ENCODE peak calls at places on chromosomes 2 and 18, in four cellular contexts. X, O, P and K are unnamed samples.

GRCh38 chr2:207720517-207721187 is 9.2 kb downstream of the CCNYL1 start:
- DNase-seq in O (no peak), X (no peak), P (no peak), K (no peak)

GRCh38 chr2:165691615-165692014 is 102.4 kb downstream of the GALNT3 start:
- DNase-seq in X (peak; percentile 59), P (peak; percentile 67), O (peak; percentile 31), K (peak; percentile 89)

GRCh38 chr2:228023619-228024018 is 152.2 kb downstream of the DAW1 start:
- DNase-seq in P (no peak), X (no peak), O (no peak), K (peak; percentile 19)

GRCh38 chr2:196059491-196059960 is 9.1 kb downstream of the DNAH7 start:
- DNase-seq in P (peak; percentile 58), X (no peak), O (no peak), K (peak; percentile 81)

GRCh38 chr2:50065845-50066244 is 911.5 kb upstream of the FSHR start:
- DNase-seq in P (no peak), O (no peak), X (no peak), K (no peak)

GRCh38 chr2:11071939-11072338 is 83.3 kb upstream of the SLC66A3 start:
- DNase-seq in X (no peak), P (no peak), O (no peak), K (no peak)

GRCh38 chr2:201631041-201631440 is 12.3 kb downstream of the TMEM237 start:
- DNase-seq in P (no peak), O (no peak), X (no peak), K (no peak)

GRCh38 chr2:119879502-119879901 is 119.8 kb downstream of the PTPN4 start:
- DNase-seq in O (no peak), X (no peak), P (no peak), K (no peak)

GRCh38 chr2:111708478-111708877 is 175.5 kb downstream of the ANAPC1 start:
- DNase-seq in X (no peak), P (no peak), O (no peak), K (no peak)

GRCh38 chr2:44286884-44287638 is 11.8 kb downstream of the SLC3A1 start:
- DNase-seq in P (no peak), O (no peak), X (no peak), K (no peak)

DNA sequence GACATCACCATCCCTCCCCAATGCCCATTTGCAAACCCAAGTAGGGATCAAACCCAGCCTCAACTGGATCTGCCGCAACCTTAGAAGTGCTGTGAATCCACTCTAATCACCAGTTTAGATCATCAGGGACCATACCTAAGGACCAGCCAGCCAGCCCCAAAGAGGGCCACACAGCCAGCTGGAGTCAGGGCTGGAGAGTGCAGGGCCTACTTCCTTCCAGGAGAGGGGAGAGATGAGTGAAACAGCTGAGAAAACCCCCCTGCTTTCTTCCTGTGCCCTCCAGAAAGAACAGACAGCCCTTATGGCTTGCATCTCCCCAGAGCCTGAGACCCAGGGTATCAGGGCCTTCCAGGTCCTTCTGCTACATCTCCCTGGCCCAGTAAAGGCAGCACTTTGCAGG is 25.8 kb downstream of the YPEL5 start:
- DNase-seq in X (no peak), P (no peak), O (no peak), K (no peak)
- H3K23ac ChIP-seq in X (no peak overlapping the region), P (no peak overlapping the region), O (no peak overlapping the region), K (no peak overlapping the region)

GRCh38 chr2:135951071-135951583 is 34.3 kb downstream of the DARS1 start:
- DNase-seq in O (no peak), P (no peak), X (no peak), K (no peak)
- H3K56ac ChIP-seq in O (no peak overlapping the region), P (no peak overlapping the region), X (no peak overlapping the region), K (no peak overlapping the region)

GRCh38 chr2:160221391-160222276 is 21.6 kb upstream of the ITGB6 start:
- DNase-seq in O (peak; percentile 64), P (no peak), X (no peak), K (no peak)
- H2BK120ac ChIP-seq in O (peak overlapping the region; percentile 98), P (no peak overlapping the region), X (no peak overlapping the region), K (no peak overlapping the region)

GRCh38 chr18:3058328-3059191 is 45.6 kb upstream of the LPIN2 start:
- DNase-seq in X (no peak), O (no peak), P (no peak), K (no peak)

GRCh38 chr18:3055861-3056260 is 42.9 kb upstream of the LPIN2 start:
- DNase-seq in P (no peak), X (no peak), O (peak; percentile 17), K (peak; percentile 80)

GRCh38 chr18:3056311-3056710 is 43.4 kb upstream of the LPIN2 start:
- DNase-seq in O (no peak), P (no peak), X (no peak), K (no peak)

GRCh38 chr18:3059272-3059671 is 46.3 kb upstream of the LPIN2 start:
- DNase-seq in X (no peak), O (no peak), P (no peak), K (no peak)

DNA sequence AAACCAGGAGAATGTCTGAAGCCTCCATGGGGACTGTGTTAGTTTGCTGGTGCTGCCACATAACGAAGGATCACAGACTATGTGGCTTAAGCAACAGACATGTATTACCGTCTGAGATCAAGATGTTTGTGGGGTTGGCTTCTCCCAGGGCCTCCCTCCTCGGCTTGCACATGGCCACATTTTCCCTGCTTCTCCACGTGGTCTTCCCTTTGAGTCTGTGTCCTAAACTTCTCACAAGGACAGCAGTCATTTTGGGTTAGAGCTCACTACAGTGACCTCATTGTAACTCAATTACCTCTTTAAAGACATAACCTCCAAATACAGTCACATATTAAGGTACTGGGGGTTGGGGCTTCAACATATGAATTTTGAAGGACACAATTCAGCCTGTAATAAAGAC is 44.6 kb upstream of the LPIN2 start:
- DNase-seq in P (no peak), O (no peak), X (no peak), K (no peak)
- H3K23ac ChIP-seq in P (no peak overlapping the region), O (no peak overlapping the region), X (no peak overlapping the region), K (no peak overlapping the region)

DNA sequence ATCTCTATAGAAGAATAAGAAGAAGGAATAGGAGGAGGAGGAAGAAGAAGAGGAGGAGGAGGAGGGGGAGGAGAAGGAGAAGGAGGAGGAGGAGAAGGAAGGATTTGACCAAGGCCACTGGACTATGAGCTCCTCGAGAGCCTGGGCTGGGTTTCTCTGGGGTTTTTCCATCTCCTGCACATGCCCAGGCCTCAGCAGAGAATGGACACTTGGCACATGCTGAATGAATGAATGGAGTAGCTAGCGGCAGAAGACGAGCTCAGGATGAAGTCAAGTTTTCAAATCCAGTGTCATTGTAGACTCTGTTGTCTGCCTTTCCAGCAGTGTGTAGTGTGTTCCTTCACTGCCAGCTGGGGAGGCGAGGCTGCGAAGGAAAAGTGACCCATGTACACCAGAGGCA is 2.2 kb downstream of the MYO7B start:
- DNase-seq in P (no peak), X (no peak), O (no peak), K (no peak)
- H3K56ac ChIP-seq in P (no peak overlapping the region), X (no peak overlapping the region), O (no peak overlapping the region), K (no peak overlapping the region)

GRCh38 chr2:69641887-69642708 is 1.4 kb downstream of the AAK1 start:
- DNase-seq in P (no peak), O (no peak), X (no peak), K (no peak)
- H2BK120ac ChIP-seq in P (no peak overlapping the region), O (peak overlapping the region; percentile 75), X (no peak overlapping the region), K (peak overlapping the region; percentile 78)

GRCh38 chr2:241686649-241687425 is at the start of gene DTYMK:
- DNase-seq in X (peak; percentile 95), P (peak; percentile 94), O (peak; percentile 93), K (peak; percentile 97)
- H3K23ac ChIP-seq in X (no peak within 1 kb of the TSS), P (no peak within 1 kb of the TSS), O (peak within 1 kb of the TSS; percentile 97), K (peak within 1 kb of the TSS; percentile 24)

DNA sequence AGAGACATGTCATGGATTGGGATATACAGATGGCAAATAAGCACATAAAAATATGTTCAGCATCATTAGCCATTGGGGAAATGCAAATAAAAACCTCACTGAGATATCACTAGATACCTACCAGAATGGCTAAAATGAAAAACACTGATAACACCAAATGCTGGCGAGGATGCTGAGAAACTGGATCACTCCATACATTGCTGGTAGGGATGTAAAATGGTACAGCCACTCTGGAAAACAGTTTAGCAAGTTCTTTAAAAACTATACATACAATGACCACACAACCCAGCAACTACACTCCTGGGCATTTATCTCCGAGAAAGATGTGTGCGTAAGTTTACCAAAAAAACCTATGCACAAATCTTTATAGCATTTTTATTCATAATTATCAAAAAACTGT is 13.9 kb downstream of the PIAS2 start:
- DNase-seq in O (no peak), X (no peak), P (no peak), K (no peak)
- H3K56ac ChIP-seq in O (no peak overlapping the region), X (no peak overlapping the region), P (no peak overlapping the region), K (no peak overlapping the region)

DNA sequence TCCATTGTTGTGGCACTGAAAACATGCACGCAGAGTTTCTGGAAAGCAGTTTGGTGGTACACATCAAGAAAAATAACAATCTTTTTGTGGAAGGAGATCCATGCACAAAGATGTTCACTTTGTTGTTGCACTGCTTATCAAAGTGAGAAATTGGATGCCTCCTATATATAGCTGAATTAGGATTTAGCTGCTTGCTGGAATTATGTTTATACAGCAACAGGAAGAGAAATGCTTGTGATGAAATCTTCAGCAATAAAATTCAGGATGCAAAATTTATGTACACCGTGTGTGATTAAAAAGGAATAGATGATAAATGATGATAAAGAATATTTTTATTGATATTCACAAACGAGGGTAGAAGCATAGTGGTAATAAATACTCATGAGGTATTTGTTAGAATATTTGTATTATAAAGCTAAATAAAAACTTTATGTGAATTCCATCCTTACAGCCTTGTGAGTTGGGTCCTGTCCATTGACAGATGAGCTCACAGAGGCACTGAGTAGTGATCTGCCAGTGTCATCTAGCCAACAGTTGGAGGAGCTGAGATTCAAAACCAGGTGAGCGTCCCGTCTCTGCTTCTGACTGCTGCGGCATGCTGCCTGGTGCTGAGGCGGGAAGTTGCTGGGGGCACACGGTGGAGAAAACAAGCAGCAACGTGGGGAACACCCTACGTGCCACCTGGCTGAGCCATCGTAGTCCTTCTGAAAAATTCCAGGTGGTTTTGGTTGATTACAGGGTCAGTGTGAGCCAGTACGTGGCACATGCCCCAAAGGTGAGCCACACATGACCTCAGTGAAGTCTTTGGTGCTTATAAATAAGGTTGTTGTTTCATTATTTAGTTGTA is 80.2 kb downstream of the ASAP2 start:
- DNase-seq in P (no peak), O (peak; percentile 21), X (no peak), K (no peak)
- H2BK120ac ChIP-seq in P (no peak overlapping the region), O (peak overlapping the region; percentile 98), X (no peak overlapping the region), K (no peak overlapping the region)